ENCODE peak calls at places on chromosomes 13 and 19, in seven cellular contexts. C, Q, A, Y, U, I and B are unnamed samples. For H3K36me3 and H3K27me3, the result is how much of the 10 kb centered on the place peaks cover.

GRCh38 chr13:60226507-60226906 is 62.8 kb upstream of the DIAPH3 start:
- DNase-seq in C (peak), Q (no peak), A (peak), Y (peak), U (no peak), I (peak), B (no peak)

GRCh38 chr19:17306285-17306714 is 628 bp downstream of the MRPL34 start:
- DNase-seq in C (no peak), Q (no peak), A (peak), Y (no peak), U (no peak), I (no peak), B (no peak)

GRCh38 chr13:46492946-46493345 is 60.0 kb upstream of the LRCH1 start:
- DNase-seq in C (no peak), Q (no peak), A (peak), Y (peak), U (no peak), I (peak), B (no peak)

GRCh38 chr13:57925250-57925649 is 293.7 kb downstream of the PCDH17 start:
- DNase-seq in C (no peak), Q (no peak), A (peak), Y (no peak), U (no peak), I (peak), B (no peak)

GRCh38 chr19:18696023-18696422 is 12.5 kb downstream of the CRTC1 start:
- DNase-seq in C (peak), Q (no peak), A (no peak), Y (no peak), U (no peak), I (no peak), B (no peak)

GRCh38 chr13:91181892-91182291 is 165.6 kb upstream of the MIR17HG start:
- DNase-seq in C (no peak), Q (no peak), A (no peak), Y (no peak), U (no peak), I (no peak), B (no peak)

GRCh38 chr13:87376081-87376480 is 295.1 kb upstream of the SLITRK5 start:
- DNase-seq in C (no peak), Q (no peak), A (no peak), Y (no peak), U (no peak), I (no peak), B (no peak)

GRCh38 chr13:30730526-30730925 is 4.8 kb upstream of the ALOX5AP start:
- DNase-seq in C (peak), Q (no peak), A (no peak), Y (no peak), U (no peak), I (no peak), B (no peak)

DNA sequence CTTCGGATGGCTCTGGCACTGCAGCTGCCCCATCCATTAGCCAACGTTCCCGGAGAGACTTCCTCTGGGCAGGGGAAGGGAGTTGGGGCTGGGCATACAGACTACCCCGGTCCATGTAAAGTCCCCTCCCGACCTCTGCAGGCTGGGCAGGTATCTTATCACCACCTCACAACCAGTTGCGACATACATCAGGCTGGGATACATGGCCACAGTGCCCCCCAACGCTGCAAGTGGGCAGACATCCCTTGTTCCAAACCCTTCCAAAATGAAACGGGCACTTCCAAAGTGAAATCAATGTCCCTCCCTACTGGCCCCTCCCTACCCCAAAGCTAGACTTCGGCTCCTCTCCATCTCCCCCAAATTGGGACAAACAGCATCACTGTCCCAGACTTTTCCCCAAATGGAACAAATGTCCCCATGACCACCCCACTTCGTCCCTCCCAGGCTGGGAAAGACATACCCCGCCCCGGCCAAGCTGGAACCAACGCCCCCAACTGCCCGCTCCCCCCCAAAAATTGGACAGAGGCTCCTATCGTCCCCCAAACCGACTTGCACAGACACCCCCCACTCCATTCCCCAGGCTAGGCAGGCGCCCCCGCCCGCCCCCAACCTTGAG is 5.0 kb downstream of the PALM3 start:
- DNase-seq in C (no peak), Q (no peak), A (no peak), Y (no peak), U (no peak), I (no peak), B (no peak)
- H3K4me3 ChIP-seq in C (no peak), Q (peak), A (peak), Y (no peak), U (no peak), I (no peak), B (peak)

DNA sequence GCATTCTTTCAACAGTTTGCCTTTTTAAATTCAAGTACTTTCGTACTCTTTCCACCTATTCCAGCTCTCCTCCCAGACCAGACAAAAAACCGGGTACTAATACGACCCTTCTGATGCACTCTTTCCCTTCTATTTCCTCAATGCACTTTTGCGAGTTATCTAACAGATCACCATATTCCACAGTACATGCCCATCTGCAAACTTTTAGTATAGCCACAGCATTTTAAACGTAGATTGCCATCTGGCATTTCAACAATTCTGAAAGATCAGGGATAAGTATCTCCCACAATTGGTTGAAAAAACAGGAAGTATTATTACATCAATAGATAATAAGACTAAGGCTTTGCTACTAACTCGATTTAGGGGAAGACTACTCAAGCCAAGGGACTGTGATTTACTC is 31.5 kb downstream of the RBM26 start:
- DNase-seq in C (no peak), Q (no peak), A (no peak), Y (no peak), U (no peak), I (no peak), B (no peak)
- H3K36me3 ChIP-seq in C (half or more), Q (half or more), A (half or more), Y (half or more), U (under half), I (under half), B (half or more)

GRCh38 chr13:99875391-99875790 is 96.2 kb downstream of the ZIC5 start:
- DNase-seq in C (no peak), Q (no peak), A (no peak), Y (no peak), U (no peak), I (no peak), B (no peak)
- H3K27me3 ChIP-seq in C (under half), Q (under half), A (under half), Y (under half), U (under half), I (under half), B (under half)

DNA sequence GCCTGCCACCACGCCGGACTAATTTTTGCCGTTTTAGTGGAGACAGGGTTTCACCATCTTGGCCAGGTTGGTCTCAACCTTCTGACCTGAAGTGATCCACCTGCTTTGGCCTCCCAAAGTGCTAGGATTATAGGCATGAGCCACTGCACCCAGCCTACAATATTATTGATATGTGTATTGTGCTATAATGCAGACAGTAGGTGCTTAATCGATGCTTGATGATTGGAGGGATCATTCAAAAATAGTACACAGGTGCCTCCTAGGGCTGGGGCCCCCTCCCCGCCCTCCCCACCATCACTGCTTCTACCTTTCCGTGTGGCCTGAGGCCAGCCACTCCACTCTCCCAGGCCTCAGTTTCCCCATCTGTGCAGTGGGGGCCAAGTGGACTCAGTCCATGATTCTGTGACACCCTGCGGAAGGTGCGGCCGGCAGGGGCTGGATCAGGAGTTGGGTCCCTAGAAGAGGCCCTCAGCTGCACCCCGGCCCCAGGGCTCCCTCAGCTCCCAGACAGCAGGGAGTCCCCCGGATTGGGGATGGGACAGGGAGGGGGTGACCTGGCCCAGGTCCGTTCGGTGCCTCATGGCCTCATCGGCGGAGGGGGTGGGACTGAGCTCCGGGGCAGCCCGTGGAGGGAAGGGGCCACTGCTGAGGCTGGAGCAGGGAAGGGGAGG is 1.4 kb downstream of the ADAMTSL5 start:
- DNase-seq in C (no peak), Q (no peak), A (no peak), Y (no peak), U (no peak), I (no peak), B (no peak)
- H3K4me3 ChIP-seq in C (no peak), Q (no peak), A (no peak), Y (no peak), U (no peak), I (no peak), B (no peak)

GRCh38 chr19:35006999-35007365 is 6.9 kb downstream of the GRAMD1A start:
- DNase-seq in C (no peak), Q (no peak), A (no peak), Y (no peak), U (no peak), I (no peak), B (no peak)

GRCh38 chr19:35008891-35009341 is 8.8 kb downstream of the GRAMD1A start:
- DNase-seq in C (no peak), Q (no peak), A (no peak), Y (no peak), U (no peak), I (no peak), B (no peak)

GRCh38 chr19:35005256-35005977 is 5.3 kb downstream of the GRAMD1A start:
- DNase-seq in C (no peak), Q (peak), A (no peak), Y (no peak), U (no peak), I (no peak), B (no peak)

GRCh38 chr19:35004517-35005255 is 4.6 kb downstream of the GRAMD1A start:
- DNase-seq in C (no peak), Q (peak), A (no peak), Y (no peak), U (no peak), I (no peak), B (no peak)

GRCh38 chr19:35006342-35006998 is 6.3 kb downstream of the GRAMD1A start:
- DNase-seq in C (no peak), Q (peak), A (no peak), Y (peak), U (peak), I (peak), B (peak)
- H3K36me3 ChIP-seq in C (under half), Q (under half), A (under half), Y (under half), U (under half), I (under half), B (under half)

DNA sequence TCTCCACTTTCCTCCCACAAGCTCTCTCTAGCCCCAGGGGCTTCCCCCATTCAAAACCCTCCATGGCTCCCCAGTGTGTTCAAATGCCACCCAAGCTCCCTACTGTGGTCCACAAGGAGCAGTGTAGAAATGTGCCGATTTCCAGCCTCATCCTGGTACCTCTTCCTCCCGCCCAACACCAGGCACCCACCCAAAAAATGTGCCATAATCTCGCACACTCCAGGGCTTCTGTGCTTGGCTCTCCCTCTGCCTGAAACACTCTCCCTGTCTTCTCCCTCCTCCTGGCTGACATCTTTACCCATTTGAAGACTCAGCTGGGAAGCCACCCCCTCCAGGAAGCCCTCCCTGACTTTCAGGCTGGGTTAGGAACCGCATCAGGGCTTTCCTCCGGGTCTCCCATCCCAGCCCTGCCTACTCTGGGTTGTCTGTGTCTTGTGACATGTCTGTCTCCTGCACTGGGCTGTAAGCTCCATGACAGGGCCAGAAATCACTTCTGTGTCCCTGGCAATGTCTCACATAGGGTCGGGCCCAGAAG is 16.6 kb upstream of the MEIS3 start:
- DNase-seq in C (no peak), Q (peak), A (no peak), Y (no peak), U (no peak), I (no peak), B (no peak)
- H3K27me3 ChIP-seq in C (under half), Q (half or more), A (under half), Y (under half), U (under half), I (under half), B (half or more)